ENCODE peak calls at places on chromosomes 12 and 14, in six cellular contexts. One of them, this sample, is unnamed.

GRCh38 chr14:77208266-77208978 is 26.8 kb downstream of the TMEM63C start:
- DNase-seq in cardiac fibroblast: peak; percentile 73
- DNase-seq in mammary epithelial cell: peak; percentile 54
- DNase-seq in heart left ventricle: peak; percentile 73
- DNase-seq in cardiac muscle cell: peak; percentile 92
- DNase-seq in CD4-positive, alpha-beta T cell: peak; percentile 50
- DNase-seq in this sample: peak; percentile 66

GRCh38 chr14:60656755-60657608 is 7.7 kb upstream of the SIX1 start:
- DNase-seq in cardiac fibroblast: peak; percentile 76
- DNase-seq in mammary epithelial cell: peak; percentile 68
- DNase-seq in heart left ventricle: no peak
- DNase-seq in cardiac muscle cell: peak; percentile 73
- DNase-seq in CD4-positive, alpha-beta T cell: no peak
- DNase-seq in this sample: no peak

GRCh38 chr12:76720068-76720467 is 43.8 kb upstream of the ZDHHC17 start:
- DNase-seq in cardiac fibroblast: no peak
- DNase-seq in mammary epithelial cell: peak; percentile 65
- DNase-seq in heart left ventricle: no peak
- DNase-seq in cardiac muscle cell: peak; percentile 9
- DNase-seq in CD4-positive, alpha-beta T cell: no peak
- DNase-seq in this sample: no peak

GRCh38 chr14:104353921-104354701 is 215.7 kb downstream of the KIF26A start:
- DNase-seq in cardiac fibroblast: no peak
- DNase-seq in mammary epithelial cell: no peak
- DNase-seq in heart left ventricle: peak; percentile 74
- DNase-seq in cardiac muscle cell: no peak
- DNase-seq in CD4-positive, alpha-beta T cell: no peak
- DNase-seq in this sample: no peak

GRCh38 chr14:88698651-88699050 is 94.1 kb downstream of the EML5 start:
- DNase-seq in cardiac fibroblast: no peak
- DNase-seq in mammary epithelial cell: peak; percentile 96
- DNase-seq in heart left ventricle: no peak
- DNase-seq in cardiac muscle cell: no peak
- DNase-seq in CD4-positive, alpha-beta T cell: no peak
- DNase-seq in this sample: no peak

GRCh38 chr12:38159591-38160317 is 156.8 kb upstream of the ALG10B start:
- DNase-seq in cardiac fibroblast: no peak
- DNase-seq in mammary epithelial cell: no peak
- DNase-seq in heart left ventricle: no peak
- DNase-seq in cardiac muscle cell: no peak
- DNase-seq in CD4-positive, alpha-beta T cell: no peak
- DNase-seq in this sample: no peak

GRCh38 chr12:102848832-102849231 is 68.2 kb downstream of the PAH start:
- DNase-seq in cardiac fibroblast: no peak
- DNase-seq in mammary epithelial cell: no peak
- DNase-seq in heart left ventricle: no peak
- DNase-seq in cardiac muscle cell: no peak
- DNase-seq in CD4-positive, alpha-beta T cell: no peak
- DNase-seq in this sample: peak; percentile 2

GRCh38 chr14:100221419-100222218 is 17.3 kb upstream of the YY1 start:
- DNase-seq in cardiac fibroblast: peak; percentile 63
- DNase-seq in mammary epithelial cell: peak; percentile 61
- DNase-seq in heart left ventricle: peak; percentile 35
- DNase-seq in cardiac muscle cell: peak; percentile 73
- DNase-seq in CD4-positive, alpha-beta T cell: peak; percentile 64
- DNase-seq in this sample: peak; percentile 84

GRCh38 chr14:45251912-45252311 is 1.1 kb downstream of the MIS18BP1 start:
- DNase-seq in cardiac fibroblast: peak; percentile 21
- DNase-seq in mammary epithelial cell: peak; percentile 21
- DNase-seq in heart left ventricle: no peak
- DNase-seq in cardiac muscle cell: no peak
- DNase-seq in CD4-positive, alpha-beta T cell: no peak
- DNase-seq in this sample: no peak

GRCh38 chr12:80702889-80703605 is 4.4 kb upstream of the MYF6 start:
- DNase-seq in cardiac fibroblast: peak; percentile 53
- DNase-seq in mammary epithelial cell: peak; percentile 78
- DNase-seq in heart left ventricle: no peak
- DNase-seq in cardiac muscle cell: peak; percentile 12
- DNase-seq in CD4-positive, alpha-beta T cell: no peak
- DNase-seq in this sample: no peak

GRCh38 chr12:50387487-50387886 is 8.9 kb downstream of the FAM186A start:
- DNase-seq in cardiac fibroblast: peak; percentile 31
- DNase-seq in mammary epithelial cell: no peak
- DNase-seq in heart left ventricle: no peak
- DNase-seq in cardiac muscle cell: no peak
- DNase-seq in CD4-positive, alpha-beta T cell: no peak
- DNase-seq in this sample: no peak

GRCh38 chr12:74780458-74781241 is 243.0 kb downstream of the ATXN7L3B start:
- DNase-seq in cardiac fibroblast: no peak
- DNase-seq in mammary epithelial cell: peak; percentile 14
- DNase-seq in heart left ventricle: no peak
- DNase-seq in cardiac muscle cell: no peak
- DNase-seq in CD4-positive, alpha-beta T cell: no peak
- DNase-seq in this sample: no peak

GRCh38 chr12:130418261-130418660 is 80.6 kb downstream of the PIWIL1 start:
- DNase-seq in cardiac fibroblast: no peak
- DNase-seq in mammary epithelial cell: no peak
- DNase-seq in heart left ventricle: no peak
- DNase-seq in cardiac muscle cell: no peak
- DNase-seq in CD4-positive, alpha-beta T cell: no peak
- DNase-seq in this sample: no peak

GRCh38 chr12:82366182-82366581 is 7.9 kb downstream of the METTL25 start:
- DNase-seq in cardiac fibroblast: no peak
- DNase-seq in mammary epithelial cell: no peak
- DNase-seq in heart left ventricle: no peak
- DNase-seq in cardiac muscle cell: no peak
- DNase-seq in CD4-positive, alpha-beta T cell: no peak
- DNase-seq in this sample: no peak

GRCh38 chr12:16189849-16190248 is 87.6 kb downstream of the SLC15A5 start:
- DNase-seq in cardiac fibroblast: no peak
- DNase-seq in mammary epithelial cell: peak; percentile 38
- DNase-seq in heart left ventricle: no peak
- DNase-seq in cardiac muscle cell: peak; percentile 58
- DNase-seq in CD4-positive, alpha-beta T cell: no peak
- DNase-seq in this sample: no peak

GRCh38 chr14:103187911-103188310 is 64.7 kb downstream of the TNFAIP2 start:
- DNase-seq in cardiac fibroblast: no peak
- DNase-seq in mammary epithelial cell: no peak
- DNase-seq in heart left ventricle: no peak
- DNase-seq in cardiac muscle cell: no peak
- DNase-seq in CD4-positive, alpha-beta T cell: no peak
- DNase-seq in this sample: no peak

GRCh38 chr14:68961781-68962584 is 17.1 kb downstream of the ACTN1 start:
- DNase-seq in cardiac fibroblast: no peak
- DNase-seq in mammary epithelial cell: peak; percentile 92
- DNase-seq in heart left ventricle: no peak
- DNase-seq in cardiac muscle cell: no peak
- DNase-seq in CD4-positive, alpha-beta T cell: no peak
- DNase-seq in this sample: no peak

DNA sequence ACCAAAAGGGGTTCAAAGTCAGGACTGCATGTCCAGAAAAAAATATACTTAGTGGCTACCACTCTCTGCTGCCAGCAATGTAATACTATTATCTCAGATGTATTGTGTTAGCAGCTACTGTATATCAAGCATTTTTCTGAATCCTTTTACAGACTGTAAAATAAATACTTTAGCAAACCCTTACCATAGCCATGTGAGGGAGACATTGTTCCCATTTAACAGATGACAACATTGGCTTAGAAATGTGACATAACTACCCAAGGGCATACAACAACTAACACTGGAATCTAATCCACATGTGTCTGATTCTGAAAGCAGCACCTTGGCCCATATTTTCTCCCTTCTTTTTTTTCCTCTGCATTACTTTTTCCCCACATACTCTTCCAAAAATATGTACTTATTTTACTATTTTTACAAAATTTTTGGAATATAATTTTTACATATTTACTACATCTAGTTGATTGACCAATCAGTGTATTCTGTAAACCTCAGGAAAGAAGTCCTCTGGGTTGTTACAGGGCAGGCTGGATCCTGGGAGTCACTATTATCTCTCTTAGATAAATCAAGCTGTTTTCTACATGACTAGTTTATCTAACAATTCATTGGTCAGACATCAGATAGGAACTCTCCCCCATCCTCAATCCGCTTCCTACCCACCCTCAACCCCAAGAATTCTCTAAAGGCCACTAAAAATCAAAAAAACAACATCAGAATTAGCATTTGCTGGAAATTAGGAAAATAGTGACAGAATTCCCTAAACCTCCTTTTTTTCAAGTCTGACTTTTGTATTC is 154.1 kb downstream of the BTG1 start:
- DNase-seq in cardiac fibroblast: no peak
- DNase-seq in mammary epithelial cell: peak; percentile 14
- DNase-seq in heart left ventricle: no peak
- DNase-seq in cardiac muscle cell: no peak
- DNase-seq in CD4-positive, alpha-beta T cell: no peak
- DNase-seq in this sample: no peak
- TF ChIP-seq CTCF in cardiac fibroblast: no peak
- TF ChIP-seq CTCF in mammary epithelial cell: no peak
- TF ChIP-seq CTCF in heart left ventricle: no peak
- TF ChIP-seq CTCF in cardiac muscle cell: no peak
- TF ChIP-seq CTCF in CD4-positive, alpha-beta T cell: peak; percentile 58
- TF ChIP-seq CTCF in this sample: peak; percentile 30

GRCh38 chr12:6925543-6926279 is 2.0 kb upstream of the ATN1 start:
- DNase-seq in cardiac fibroblast: peak; percentile 95
- DNase-seq in mammary epithelial cell: peak; percentile 85
- DNase-seq in heart left ventricle: peak; percentile 79
- DNase-seq in cardiac muscle cell: peak; percentile 52
- DNase-seq in CD4-positive, alpha-beta T cell: no peak
- DNase-seq in this sample: no peak
- TF ChIP-seq CTCF in cardiac fibroblast: no peak
- TF ChIP-seq CTCF in mammary epithelial cell: no peak
- TF ChIP-seq CTCF in heart left ventricle: no peak
- TF ChIP-seq CTCF in cardiac muscle cell: no peak
- TF ChIP-seq CTCF in CD4-positive, alpha-beta T cell: no peak
- TF ChIP-seq CTCF in this sample: no peak

GRCh38 chr14:66509874-66510273 is 1.9 kb downstream of the GPHN start:
- DNase-seq in cardiac fibroblast: no peak
- DNase-seq in mammary epithelial cell: peak; percentile 4
- DNase-seq in heart left ventricle: no peak
- DNase-seq in cardiac muscle cell: peak; percentile 16
- DNase-seq in CD4-positive, alpha-beta T cell: no peak
- DNase-seq in this sample: no peak

GRCh38 chr14:66508846-66509621 is 1.1 kb downstream of the GPHN start:
- DNase-seq in cardiac fibroblast: peak; percentile 26
- DNase-seq in mammary epithelial cell: peak; percentile 49
- DNase-seq in heart left ventricle: peak; percentile 41
- DNase-seq in cardiac muscle cell: peak; percentile 57
- DNase-seq in CD4-positive, alpha-beta T cell: peak; percentile 19
- DNase-seq in this sample: peak; percentile 65

GRCh38 chr14:66508547-66508845 is 549 bp downstream of the GPHN start:
- DNase-seq in cardiac fibroblast: no peak
- DNase-seq in mammary epithelial cell: no peak
- DNase-seq in heart left ventricle: no peak
- DNase-seq in cardiac muscle cell: no peak
- DNase-seq in CD4-positive, alpha-beta T cell: no peak
- DNase-seq in this sample: no peak

GRCh38 chr14:66507181-66507721 is 696 bp upstream of the GPHN start:
- DNase-seq in cardiac fibroblast: no peak
- DNase-seq in mammary epithelial cell: no peak
- DNase-seq in heart left ventricle: no peak
- DNase-seq in cardiac muscle cell: no peak
- DNase-seq in CD4-positive, alpha-beta T cell: no peak
- DNase-seq in this sample: no peak

GRCh38 chr14:66507722-66508546 is at the start of gene GPHN:
- DNase-seq in cardiac fibroblast: peak; percentile 99
- DNase-seq in mammary epithelial cell: peak; percentile 99
- DNase-seq in heart left ventricle: peak; percentile 96
- DNase-seq in cardiac muscle cell: peak; percentile 97
- DNase-seq in CD4-positive, alpha-beta T cell: peak; percentile 83
- DNase-seq in this sample: peak; percentile 93
- TF ChIP-seq CTCF in cardiac fibroblast: peak; percentile 34
- TF ChIP-seq CTCF in mammary epithelial cell: no peak
- TF ChIP-seq CTCF in heart left ventricle: peak; percentile 15
- TF ChIP-seq CTCF in cardiac muscle cell: peak; percentile 23
- TF ChIP-seq CTCF in CD4-positive, alpha-beta T cell: no peak
- TF ChIP-seq CTCF in this sample: no peak

DNA sequence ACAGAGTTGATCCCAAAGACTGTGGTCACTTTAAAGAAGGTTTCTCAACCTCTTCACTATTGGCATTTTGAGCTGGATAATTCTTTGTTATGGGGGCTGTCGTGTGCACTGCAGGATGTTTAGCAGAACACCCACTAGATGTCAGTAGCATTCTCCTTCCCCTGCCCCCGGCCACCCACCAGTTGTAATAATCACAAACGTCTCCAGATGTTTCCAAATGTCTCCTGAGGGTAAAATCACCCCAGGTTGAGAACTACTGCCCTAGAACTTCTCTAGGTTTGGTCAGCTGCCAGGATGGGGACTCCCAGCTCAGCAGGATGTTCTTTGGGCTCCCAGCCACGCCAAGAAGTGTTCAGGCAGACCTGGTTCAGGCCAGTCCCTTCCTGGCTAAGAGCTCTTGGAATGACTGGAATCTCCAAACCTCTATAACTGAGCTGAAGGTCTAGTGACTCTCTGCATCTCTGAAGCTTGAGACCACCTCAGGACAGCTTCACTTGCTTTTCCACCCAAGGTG is 12.5 kb upstream of the AJUBA start:
- DNase-seq in cardiac fibroblast: peak; percentile 71
- DNase-seq in mammary epithelial cell: peak; percentile 63
- DNase-seq in heart left ventricle: peak; percentile 24
- DNase-seq in cardiac muscle cell: peak; percentile 49
- DNase-seq in CD4-positive, alpha-beta T cell: peak; percentile 25
- DNase-seq in this sample: peak; percentile 57
- TF ChIP-seq CTCF in cardiac fibroblast: peak; percentile 53
- TF ChIP-seq CTCF in mammary epithelial cell: peak; percentile 36
- TF ChIP-seq CTCF in heart left ventricle: peak; percentile 42
- TF ChIP-seq CTCF in cardiac muscle cell: peak; percentile 66
- TF ChIP-seq CTCF in CD4-positive, alpha-beta T cell: peak; percentile 59
- TF ChIP-seq CTCF in this sample: peak; percentile 59

DNA sequence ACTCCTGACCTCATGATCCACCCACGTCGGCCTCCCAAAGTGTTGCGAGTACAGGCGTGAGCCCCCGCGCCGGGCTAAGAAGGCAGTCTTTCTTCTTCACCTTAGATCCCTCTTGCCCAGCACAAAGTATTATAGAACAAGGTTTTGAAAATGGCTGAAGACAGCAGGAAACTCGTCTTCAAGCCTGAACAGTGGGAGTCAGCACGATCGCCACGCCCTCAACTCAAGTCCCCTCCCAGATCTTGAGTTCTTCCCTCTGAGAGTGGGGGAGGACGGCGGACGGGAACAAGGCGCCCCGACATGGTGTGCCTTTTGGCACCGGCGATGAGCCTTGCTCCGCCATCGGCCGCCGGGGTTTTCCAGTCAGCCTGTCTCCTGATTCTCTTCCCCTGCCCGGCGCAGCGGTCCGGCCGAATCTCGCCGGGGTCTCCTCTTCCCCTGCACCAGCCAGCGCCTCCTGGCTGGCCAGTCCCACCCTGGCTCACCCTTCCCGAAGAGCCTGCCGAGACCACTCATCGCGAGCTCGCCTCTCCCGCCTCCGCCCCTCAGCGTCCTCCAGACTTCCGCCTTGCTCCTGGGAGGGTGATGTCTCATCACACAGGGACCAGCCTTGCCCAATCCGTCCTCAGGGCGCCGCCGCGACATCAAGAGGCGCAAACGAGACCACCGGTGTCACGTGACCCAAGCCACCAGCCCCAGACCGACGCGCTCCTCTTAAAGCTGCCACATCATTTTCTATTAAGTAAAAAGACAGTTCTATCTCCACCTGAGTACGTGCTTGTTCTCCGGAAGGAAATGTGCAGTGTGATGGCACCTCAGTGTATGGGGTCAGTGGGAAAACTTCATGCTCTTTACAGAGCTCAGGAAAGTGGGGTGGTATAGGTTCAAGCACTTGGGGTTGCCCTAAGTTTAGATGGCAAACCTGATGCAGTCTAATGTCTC is at the start of gene CHMP4A:
- DNase-seq in cardiac fibroblast: peak; percentile 99
- DNase-seq in mammary epithelial cell: peak; percentile 97
- DNase-seq in heart left ventricle: peak; percentile 97
- DNase-seq in cardiac muscle cell: peak; percentile 99
- DNase-seq in CD4-positive, alpha-beta T cell: peak; percentile 94
- DNase-seq in this sample: peak; percentile 99
- TF ChIP-seq CTCF in cardiac fibroblast: peak; percentile 22
- TF ChIP-seq CTCF in mammary epithelial cell: no peak
- TF ChIP-seq CTCF in heart left ventricle: no peak
- TF ChIP-seq CTCF in cardiac muscle cell: peak; percentile 19
- TF ChIP-seq CTCF in CD4-positive, alpha-beta T cell: no peak
- TF ChIP-seq CTCF in this sample: no peak